ENCODE peak calls at places on chromosomes 3 and 15, in eight cellular contexts. X is foreskin fibroblast; D is stomach; I is activated CD4-positive, alpha-beta T cell treated with anti-CD3 and anti-CD28 coated beads for 24 hours; F is NT2/D1; C is HL-60; G is M059J; M is NCI-H524 treated with DMSO at 0.1 percent for 48 hours. Q is an unnamed sample.

GRCh38 chr3:45026957-45027356 is 854 bp downstream of the CLEC3B start:
- DNase-seq in X (peak), D (no peak), I (no peak), F (peak), C (no peak), G (peak), M (no peak), Q (no peak)

GRCh38 chr15:26804063-26804804 is 31.4 kb upstream of the GABRB3 start:
- DNase-seq in X (no peak), D (no peak), I (no peak), F (no peak), C (no peak), G (no peak), M (no peak), Q (no peak)

GRCh38 chr3:55551644-55552043 is 64.5 kb upstream of the WNT5A start:
- DNase-seq in X (no peak), D (no peak), I (no peak), F (no peak), C (no peak), G (no peak), M (no peak), Q (no peak)

GRCh38 chr3:64399205-64399800 is 174.0 kb upstream of the PRICKLE2 start:
- DNase-seq in X (peak), D (no peak), I (no peak), F (peak), C (no peak), G (peak), M (no peak), Q (peak)

GRCh38 chr3:66904816-66905543 is 93.1 kb upstream of the KBTBD8 start:
- DNase-seq in X (peak), D (no peak), I (no peak), F (no peak), C (no peak), G (no peak), M (no peak), Q (no peak)

GRCh38 chr3:129577925-129578742 is 28.3 kb downstream of the PLXND1 start:
- DNase-seq in X (no peak), D (no peak), I (no peak), F (no peak), C (peak), G (no peak), M (no peak), Q (no peak)

GRCh38 chr3:138479355-138479964 is 45.0 kb downstream of the ESYT3 start:
- DNase-seq in X (peak), D (no peak), I (no peak), F (peak), C (no peak), G (peak), M (peak), Q (no peak)

GRCh38 chr3:123376451-123377172 is 72.3 kb downstream of the ADCY5 start:
- DNase-seq in X (no peak), D (no peak), I (no peak), F (no peak), C (no peak), G (no peak), M (no peak), Q (no peak)

GRCh38 chr15:43253431-43254403 is 13.0 kb downstream of the TGM5 start:
- DNase-seq in X (peak), D (peak), I (no peak), F (no peak), C (no peak), G (peak), M (no peak), Q (no peak)

GRCh38 chr15:65115086-65115485 is at the start of gene UBAP1L:
- DNase-seq in X (no peak), D (no peak), I (no peak), F (no peak), C (no peak), G (no peak), M (peak), Q (no peak)

Q was measured in NCI-H345.